ENCODE peak calls at places on chromosomes 12 and 14, in four cellular contexts. H is A673, O is cardiac muscle cell, E is GM12878. A is an unnamed sample.

GRCh38 chr14:75711796-75712211 is 50.8 kb downstream of the TTLL5 start:
- DNase-seq in H (peak), O (peak), E (peak), A (peak)

GRCh38 chr12:127629066-127629820 is 637.7 kb upstream of the TMEM132C start:
- DNase-seq in H (peak), O (no peak), E (no peak), A (no peak)

GRCh38 chr14:103382375-103382774 is 2.8 kb upstream of the MARK3 start:
- DNase-seq in H (peak), O (peak), E (no peak), A (no peak)

GRCh38 chr14:96198430-96199133 is 6.1 kb upstream of the BDKRB2 start:
- DNase-seq in H (no peak), O (no peak), E (no peak), A (no peak)

GRCh38 chr12:78878447-78878846 is 13.9 kb downstream of the SYT1 start:
- DNase-seq in H (no peak), O (no peak), E (no peak), A (no peak)

GRCh38 chr12:42372154-42372791 is 46.3 kb downstream of the PPHLN1 start:
- DNase-seq in H (peak), O (peak), E (peak), A (peak)

GRCh38 chr14:91164676-91165075 is 50.8 kb downstream of the DGLUCY start:
- DNase-seq in H (no peak), O (no peak), E (no peak), A (no peak)

GRCh38 chr12:85725991-85726390 is 110.2 kb downstream of the RASSF9 start:
- DNase-seq in H (peak), O (peak), E (no peak), A (no peak)

GRCh38 chr12:128266559-128267245 is at the start of gene TMEM132C:
- DNase-seq in H (no peak), O (no peak), E (no peak), A (no peak)

GRCh38 chr14:75456069-75457023 is 28.5 kb downstream of the JDP2 start:
- DNase-seq in H (no peak), O (no peak), E (no peak), A (no peak)

GRCh38 chr14:81105378-81105777 is 115.4 kb downstream of the GTF2A1 start:
- DNase-seq in H (no peak), O (no peak), E (no peak), A (no peak)

GRCh38 chr14:74647834-74648361 is 35.9 kb upstream of the LTBP2 start:
- DNase-seq in H (peak), O (no peak), E (no peak), A (no peak)

GRCh38 chr12:95763809-95764253 is 26.7 kb downstream of the NTN4 start:
- DNase-seq in H (peak), O (peak), E (no peak), A (no peak)

GRCh38 chr14:77580964-77581505 is 35.4 kb downstream of the SPTLC2 start:
- DNase-seq in H (peak), O (peak), E (peak), A (no peak)

GRCh38 chr12:69000069-69000468 is 67.1 kb upstream of the CPM start:
- DNase-seq in H (no peak), O (no peak), E (no peak), A (no peak)

GRCh38 chr12:9867531-9867930 is 1.6 kb downstream of the CLEC2B start:
- DNase-seq in H (peak), O (peak), E (no peak), A (no peak)

GRCh38 chr12:9870311-9870866 is 1.2 kb upstream of the CLEC2B start:
- DNase-seq in H (peak), O (peak), E (no peak), A (no peak)

GRCh38 chr12:9868271-9868815 is 811 bp downstream of the CLEC2B start:
- DNase-seq in H (peak), O (peak), E (no peak), A (no peak)

GRCh38 chr12:9869307-9870161 is at the start of gene CLEC2B:
- DNase-seq in H (peak), O (peak), E (peak), A (no peak)

GRCh38 chr12:9868951-9869306 is 225 bp downstream of the CLEC2B start:
- DNase-seq in H (no peak), O (no peak), E (no peak), A (no peak)
- H3K27ac ChIP-seq in H (peak), O (no peak), E (peak), A (no peak)

GRCh38 chr12:7081037-7081436 is 11.2 kb downstream of the C1R start:
- DNase-seq in H (no peak), O (no peak), E (no peak), A (no peak)

GRCh38 chr12:7076493-7076892 is 15.8 kb downstream of the C1R start:
- DNase-seq in H (no peak), O (no peak), E (no peak), A (no peak)

GRCh38 chr12:7083125-7083524 is 9.1 kb downstream of the C1R start:
- DNase-seq in H (no peak), O (no peak), E (no peak), A (no peak)

GRCh38 chr12:7078163-7078562 is 14.1 kb downstream of the C1R start:
- DNase-seq in H (no peak), O (no peak), E (no peak), A (no peak)

DNA sequence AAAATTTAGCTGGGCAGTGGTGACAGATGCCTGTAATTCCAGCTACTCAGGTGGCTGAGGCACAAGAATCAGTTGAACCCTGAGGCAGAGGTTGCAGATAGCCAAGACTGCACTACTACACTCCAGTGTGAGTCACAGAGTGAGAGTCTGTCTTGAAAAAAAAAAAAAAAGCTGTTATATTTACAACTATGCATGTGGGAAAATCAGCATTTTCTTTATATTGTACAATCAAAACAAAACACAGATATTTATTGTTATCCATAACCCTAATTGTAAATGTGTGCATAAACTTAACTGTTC is 12.5 kb downstream of the C1R start:
- DNase-seq in H (no peak), O (peak), E (no peak), A (no peak)
- H3K27ac ChIP-seq in H (no peak), O (no peak), E (no peak), A (no peak)

GRCh38 chr14:61575126-61575525 is 120.2 kb upstream of the HIF1A start:
- DNase-seq in H (no peak), O (no peak), E (no peak), A (no peak)

GRCh38 chr14:61571931-61572330 is 123.4 kb upstream of the HIF1A start:
- DNase-seq in H (no peak), O (peak), E (no peak), A (no peak)

GRCh38 chr14:61574514-61574807 is 120.9 kb upstream of the HIF1A start:
- DNase-seq in H (no peak), O (no peak), E (no peak), A (no peak)

GRCh38 chr14:61573748-61574513 is 121.4 kb upstream of the HIF1A start:
- DNase-seq in H (no peak), O (peak), E (no peak), A (no peak)

DNA sequence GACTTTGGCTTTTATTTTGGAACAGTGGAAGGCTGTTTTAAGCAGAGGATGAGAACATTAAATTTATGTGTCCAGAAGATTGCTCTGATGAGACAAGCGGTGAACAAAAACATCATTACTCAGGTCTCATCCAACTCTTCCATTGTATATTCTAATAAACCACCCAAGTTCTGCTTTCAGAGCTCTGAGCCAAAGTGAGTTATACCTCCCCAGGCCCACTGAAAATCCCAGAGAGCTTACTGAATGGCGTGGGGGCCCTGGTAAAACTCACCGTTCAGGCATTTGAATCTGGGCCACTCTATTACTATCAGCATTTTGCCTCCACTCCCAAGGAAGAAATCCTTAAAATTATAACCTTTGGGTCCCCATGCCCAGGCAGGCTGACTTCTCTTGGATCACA is 122.0 kb upstream of the HIF1A start:
- DNase-seq in H (no peak), O (no peak), E (no peak), A (no peak)
- H3K27ac ChIP-seq in H (no peak), O (no peak), E (no peak), A (no peak)

DNA sequence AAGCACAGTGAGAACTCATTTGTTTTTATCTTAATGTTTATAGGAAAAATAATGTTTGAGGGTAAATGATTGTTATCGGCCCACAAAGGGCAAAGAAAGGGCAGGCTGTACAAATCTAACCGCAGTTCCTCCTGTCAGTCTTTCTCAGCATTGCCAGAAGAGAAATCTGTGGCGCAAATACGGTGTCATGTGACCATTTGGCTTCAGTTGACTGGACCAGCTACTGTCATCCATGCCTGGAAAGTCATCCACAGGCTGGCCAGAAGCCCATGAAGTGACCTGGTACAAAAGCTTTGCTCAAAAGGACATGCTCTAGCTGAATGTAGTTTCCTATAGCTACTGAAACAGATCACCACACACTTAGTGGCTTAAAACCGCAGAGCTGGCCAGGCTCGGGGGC is 43.6 kb downstream of the HCAR2 start:
- DNase-seq in H (no peak), O (peak), E (no peak), A (no peak)
- H3K27ac ChIP-seq in H (no peak), O (no peak), E (no peak), A (no peak)

DNA sequence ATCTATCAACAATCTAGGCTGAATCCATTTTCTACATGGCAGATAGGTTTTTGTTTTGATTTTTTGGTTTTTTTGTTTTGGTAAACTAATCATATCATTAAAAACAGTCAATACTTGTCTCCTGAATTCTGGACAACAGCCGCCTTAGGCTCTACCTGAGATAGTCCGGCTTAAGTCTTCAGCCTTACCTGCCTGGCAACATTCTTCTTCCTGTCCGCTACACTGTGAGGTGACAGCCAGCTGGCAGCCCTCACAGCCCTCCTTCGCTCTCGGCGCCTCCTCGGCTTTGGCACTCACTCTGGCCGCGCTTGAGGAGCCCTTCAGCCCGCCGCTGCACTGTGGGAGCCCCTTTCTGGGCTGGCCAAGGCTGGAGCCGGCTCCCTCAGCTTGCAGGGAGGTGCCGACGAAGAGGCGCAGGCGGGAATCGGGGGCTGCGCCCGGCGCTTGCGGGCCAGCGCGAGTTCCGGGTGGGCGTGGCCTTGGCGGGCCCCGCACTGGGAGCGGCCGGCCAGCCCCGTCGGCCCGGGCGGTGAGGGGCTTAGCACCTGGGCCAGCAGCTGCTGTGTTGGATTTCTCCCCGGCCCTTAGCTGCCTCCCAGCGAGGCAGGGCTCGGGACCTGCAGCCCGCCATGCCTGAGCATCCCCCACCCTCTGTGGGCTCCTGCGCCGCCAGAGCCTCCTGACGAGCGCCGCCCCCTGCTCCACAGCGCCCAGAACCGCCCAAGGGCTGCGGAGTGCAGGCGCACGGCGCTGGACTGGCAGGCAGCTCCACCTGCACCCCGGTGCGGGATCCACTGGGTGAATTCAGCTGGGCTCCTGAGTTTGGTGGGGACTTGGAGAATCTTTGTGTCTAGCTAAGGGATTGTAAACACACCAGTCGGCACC is 49.0 kb downstream of the MDGA2 start:
- DNase-seq in H (no peak), O (no peak), E (no peak), A (no peak)
- H3K27ac ChIP-seq in H (no peak), O (no peak), E (no peak), A (no peak)

GRCh38 chr14:99809376-99809775 is 16.2 kb downstream of the EML1 start:
- DNase-seq in H (no peak), O (peak), E (no peak), A (no peak)

GRCh38 chr14:99812096-99812750 is 19.0 kb downstream of the EML1 start:
- DNase-seq in H (no peak), O (no peak), E (no peak), A (no peak)

GRCh38 chr14:99808133-99808505 is 14.9 kb downstream of the EML1 start:
- DNase-seq in H (no peak), O (no peak), E (no peak), A (no peak)

GRCh38 chr14:99808515-99808914 is 15.3 kb downstream of the EML1 start:
- DNase-seq in H (no peak), O (peak), E (no peak), A (no peak)

DNA sequence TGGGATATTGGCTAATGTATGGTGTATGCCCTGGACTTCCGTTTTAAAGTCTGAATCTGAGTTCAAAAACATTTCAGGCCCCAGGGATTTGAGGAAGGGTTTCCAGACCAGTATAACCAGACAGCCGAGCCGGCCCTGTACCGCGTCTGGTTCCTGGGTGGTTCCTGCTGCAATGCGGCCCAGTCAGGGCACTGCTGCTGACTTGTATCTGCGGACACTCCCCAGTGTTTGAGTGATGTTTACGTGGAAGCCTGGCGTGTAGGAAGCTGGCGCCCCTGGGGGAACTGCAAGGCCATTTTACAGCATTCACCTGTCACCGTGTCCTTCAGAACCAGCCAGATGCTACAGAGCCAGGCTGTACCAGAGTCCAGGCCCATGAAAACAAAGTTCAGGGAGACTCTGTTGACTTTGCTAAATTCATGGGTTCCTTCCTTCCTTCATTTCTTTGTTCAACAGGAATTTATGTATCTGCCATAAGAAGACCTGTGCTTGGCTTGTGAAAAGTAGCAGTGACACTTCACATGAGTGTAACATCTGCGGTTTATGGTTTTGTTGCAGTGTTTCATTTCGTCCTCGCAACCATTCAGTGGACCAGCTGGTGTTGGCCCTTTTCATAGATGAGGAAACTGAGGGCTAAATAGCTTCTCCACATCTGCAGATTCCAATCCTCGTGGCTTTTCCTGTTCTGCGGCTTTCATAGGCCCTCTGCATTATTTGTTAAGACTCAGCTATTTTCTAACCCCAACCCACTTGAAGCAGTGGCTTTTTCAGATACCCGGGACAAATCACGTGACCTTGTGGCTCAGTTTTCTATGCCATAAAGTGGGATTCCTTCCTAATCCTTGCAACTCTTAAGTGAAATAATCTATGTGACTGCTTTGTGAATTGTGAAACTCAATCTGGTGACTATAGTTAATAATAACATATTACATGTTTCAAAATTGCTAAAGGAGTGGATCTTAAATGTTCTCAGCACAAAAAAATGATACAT is 16.9 kb downstream of the EML1 start:
- DNase-seq in H (no peak), O (no peak), E (no peak), A (no peak)
- H3K27ac ChIP-seq in H (no peak), O (no peak), E (no peak), A (no peak)

A was measured in neuronal stem cell.